ENCODE peak calls at places on chromosome X, in five cellular contexts. C is prostate gland, W is stomach, O is transverse colon, Y is suprapubic skin. S is an unnamed sample.

GRCh38 chrX:155055494-155055893 is 15.4 kb downstream of the CMC4 start:
- DNase-seq in W (no peak), O (no peak), C (no peak), Y (no peak), S (no peak)

GRCh38 chrX:95291561-95291960 is 1393.1 kb upstream of the DIAPH2 start:
- DNase-seq in C (no peak), Y (no peak), O (no peak), W (no peak), S (no peak)

GRCh38 chrX:131588995-131589394 is 45.1 kb downstream of the OR13H1 start:
- DNase-seq in C (no peak), Y (no peak), W (no peak), O (no peak), S (no peak)

GRCh38 chrX:40107291-40108083 is 9.7 kb upstream of the BCOR start:
- DNase-seq in Y (no peak), C (peak; percentile 20), O (peak; percentile 72), W (peak; percentile 71), S (peak; percentile 84)

GRCh38 chrX:16712825-16713155 is 321 bp upstream of the CTPS2 start:
- DNase-seq in C (no peak), O (no peak), Y (no peak), W (no peak), S (no peak)

GRCh38 chrX:63920875-63921274 is 135.9 kb upstream of the ARHGEF9 start:
- DNase-seq in Y (no peak), W (no peak), O (no peak), C (no peak), S (no peak)

GRCh38 chrX:118989886-118990285 is 15.5 kb downstream of the LONRF3 start:
- DNase-seq in Y (no peak), O (no peak), C (no peak), W (no peak), S (no peak)

GRCh38 chrX:50100188-50100587 is 100.6 kb downstream of the AKAP4 start:
- DNase-seq in C (no peak), W (no peak), O (no peak), Y (no peak), S (no peak)

GRCh38 chrX:114152130-114152529 is 431.8 kb upstream of the HTR2C start:
- DNase-seq in O (no peak), W (no peak), C (no peak), Y (no peak), S (no peak)

GRCh38 chrX:39484669-39485068 is 613.1 kb downstream of the BCOR start:
- DNase-seq in C (no peak), W (no peak), Y (no peak), O (no peak), S (no peak)

GRCh38 chrX:145190801-145191389 is 56.4 kb upstream of the SPANXN1 start:
- DNase-seq in Y (no peak), W (no peak), C (no peak), O (no peak), S (no peak)

GRCh38 chrX:119870626-119871131 is 854 bp downstream of the RNF113A start:
- DNase-seq in Y (no peak), W (no peak), O (peak; percentile 29), C (peak; percentile 8), S (no peak)

GRCh38 chrX:48003367-48003757 is 427 bp downstream of the ZNF182 start:
- DNase-seq in C (no peak), O (peak; percentile 26), Y (no peak), W (no peak), S (no peak)

GRCh38 chrX:47633671-47634590 is 4.2 kb upstream of the CFP start:
- DNase-seq in O (no peak), Y (no peak), W (no peak), C (no peak), S (no peak)

GRCh38 chrX:49919617-49920016 is 2.8 kb upstream of the CLCN5 start:
- DNase-seq in W (peak; percentile 55), C (no peak), Y (no peak), O (peak; percentile 22), S (peak; percentile 53)

GRCh38 chrX:43892471-43892870 is 10.2 kb upstream of the MAOB start:
- DNase-seq in W (no peak), C (no peak), O (no peak), Y (no peak), S (no peak)

GRCh38 chrX:150680974-150681373 is 12.2 kb upstream of the MTMR1 start:
- DNase-seq in Y (no peak), O (no peak), W (no peak), C (no peak), S (no peak)

GRCh38 chrX:101759000-101759399 is 99.3 kb upstream of the ARMCX2 start:
- DNase-seq in W (no peak), Y (no peak), O (no peak), C (peak; percentile 20), S (peak; percentile 15)

GRCh38 chrX:15050395-15050794 is 177.2 kb downstream of the MOSPD2 start:
- DNase-seq in W (no peak), O (no peak), C (no peak), Y (no peak), S (no peak)

GRCh38 chrX:40318076-40318475 is 220.3 kb upstream of the BCOR start:
- DNase-seq in C (no peak), O (no peak), Y (no peak), W (no peak), S (no peak)

GRCh38 chrX:41265615-41266014 is 68.3 kb upstream of the DDX3X start:
- DNase-seq in O (peak; percentile 41), C (no peak), Y (no peak), W (no peak), S (no peak)

GRCh38 chrX:139851730-139852129 is 81.1 kb downstream of the ATP11C start:
- DNase-seq in W (no peak), C (no peak), O (no peak), Y (no peak), S (no peak)

DNA sequence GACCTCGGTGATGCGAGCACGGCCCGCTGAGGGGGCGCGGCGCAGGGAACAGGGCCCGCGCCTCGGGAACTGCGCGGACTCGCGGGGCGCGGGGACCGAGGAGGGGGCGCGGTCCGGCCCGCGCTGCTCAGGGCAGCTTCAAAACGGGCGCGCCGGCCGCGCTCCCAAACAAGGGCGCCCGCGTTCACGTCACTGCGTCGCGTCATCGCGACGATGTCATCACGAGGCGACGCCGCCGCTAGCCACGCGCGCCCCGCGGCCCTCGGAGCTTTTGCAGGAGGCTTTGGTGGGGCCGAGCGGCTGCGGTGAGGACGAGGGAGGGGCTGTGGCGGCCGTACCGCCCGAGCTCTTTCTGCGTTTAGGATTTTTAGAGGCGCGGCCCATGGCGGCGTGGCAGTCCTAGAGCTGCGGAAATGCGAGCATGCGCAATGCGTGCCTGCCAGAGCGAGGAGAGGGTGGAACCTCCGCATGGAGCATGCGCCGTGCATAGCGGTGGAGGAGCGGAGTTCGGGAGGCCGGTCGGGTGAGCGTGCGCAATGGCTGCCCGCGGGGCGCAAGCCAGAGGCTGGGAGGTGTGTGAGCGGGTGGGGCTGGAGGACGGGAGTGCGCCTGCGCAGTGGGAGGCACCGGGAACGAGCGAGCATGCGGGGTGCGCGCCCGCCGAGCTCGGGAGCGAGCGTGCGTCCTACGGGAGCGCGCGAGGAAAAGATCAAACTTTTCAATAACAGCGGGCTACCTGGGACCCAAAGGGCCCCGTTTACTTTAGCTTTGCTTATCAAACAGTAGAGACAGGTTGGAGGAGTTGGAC is at the start of gene PPP2R3B:
- DNase-seq in W (peak; percentile 99), Y (peak; percentile 98), C (peak; percentile 98), O (peak; percentile 99), S (peak; percentile 99)
- TF ChIP-seq POLR2A in W (no peak), Y (no peak), C (peak; percentile 46), O (peak; percentile 72), S (peak; percentile 46)

DNA sequence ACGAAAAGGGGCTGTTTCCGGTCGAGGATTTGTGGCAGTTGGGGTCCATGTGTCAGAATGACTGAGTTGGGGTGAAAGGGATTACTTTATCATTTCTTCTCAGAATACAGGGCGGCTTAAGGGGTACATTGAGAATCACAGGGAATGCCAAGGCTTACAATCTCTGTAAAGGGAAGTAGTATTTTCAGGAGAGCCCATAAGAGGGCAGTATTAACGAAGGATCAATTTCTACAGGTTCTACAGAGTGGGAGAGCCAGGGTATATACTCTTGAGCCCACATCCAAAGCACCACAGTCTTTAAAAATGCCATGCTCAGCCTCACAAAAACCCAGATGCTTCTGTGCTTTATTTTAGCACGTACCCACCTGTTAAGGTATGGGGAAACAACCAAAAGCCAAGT is 67.7 kb upstream of the ZXDA start:
- DNase-seq in W (no peak), O (no peak), C (no peak), Y (no peak), S (no peak)
- TF ChIP-seq CTCF in W (no peak), O (no peak), C (no peak), Y (no peak), S (no peak)

GRCh38 chrX:78957768-78958130 is 12.6 kb downstream of the P2RY10 start:
- DNase-seq in W (no peak), Y (no peak), C (no peak), O (no peak), S (no peak)

GRCh38 chrX:78960888-78961287 is 15.7 kb downstream of the P2RY10 start:
- DNase-seq in C (no peak), O (no peak), W (no peak), Y (no peak), S (no peak)

GRCh38 chrX:78957049-78957767 is 12.0 kb downstream of the P2RY10 start:
- DNase-seq in C (no peak), Y (no peak), W (no peak), O (no peak), S (no peak)

GRCh38 chrX:78958419-78959116 is 13.4 kb downstream of the P2RY10 start:
- DNase-seq in Y (no peak), C (no peak), O (no peak), W (no peak), S (no peak)
- H3K4me1 ChIP-seq in Y (no peaks in the 10 kb centered on the region), C (no peaks in the 10 kb centered on the region), O (no peaks in the 10 kb centered on the region), W (no peaks in the 10 kb centered on the region), S (no peaks in the 10 kb centered on the region)

GRCh38 chrX:54640721-54641120 is 110.7 kb downstream of the GNL3L start:
- DNase-seq in W (no peak), O (no peak), Y (no peak), C (no peak), S (no peak)

GRCh38 chrX:54640103-54640428 is 110.0 kb downstream of the GNL3L start:
- DNase-seq in O (no peak), Y (no peak), W (no peak), C (no peak), S (no peak)

GRCh38 chrX:54639018-54639345 is 109.0 kb downstream of the GNL3L start:
- DNase-seq in C (no peak), Y (no peak), O (no peak), W (no peak), S (no peak)

GRCh38 chrX:54639346-54640102 is 109.5 kb downstream of the GNL3L start:
- DNase-seq in Y (peak; percentile 95), O (peak; percentile 94), W (peak; percentile 91), C (peak; percentile 89), S (peak; percentile 94)

DNA sequence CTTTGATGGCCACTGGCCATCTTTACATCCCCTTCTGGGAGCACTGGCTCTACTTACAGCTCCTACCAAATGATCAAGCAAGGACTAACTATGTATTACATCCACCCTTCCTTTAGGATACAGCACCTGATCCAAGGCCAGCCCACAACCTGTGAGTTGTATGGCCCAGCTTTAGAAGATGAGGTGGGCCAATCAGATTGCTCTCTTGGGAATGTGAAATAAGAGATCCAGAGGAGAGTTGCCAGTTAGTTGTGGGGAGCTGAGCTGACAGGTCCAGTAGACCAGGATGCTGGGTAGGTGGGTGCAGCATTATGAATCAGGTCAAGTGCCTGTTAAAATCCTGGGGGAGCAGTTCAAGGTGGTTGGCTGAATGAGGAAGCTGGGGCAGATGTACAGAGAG is 111.5 kb downstream of the GNL3L start:
- DNase-seq in W (no peak), Y (no peak), O (no peak), C (no peak), S (no peak)
- TF ChIP-seq POLR2A in W (no peak), Y (no peak), O (no peak), C (no peak), S (no peak)

S was measured in heart left ventricle.